ENCODE peak calls at places on chromosome 7, in ten cellular contexts. O is B cell; C is DMS153; K is neural progenitor cell; D is WTC11; Y is heart left ventricle; F is AG09319; S is smooth muscle cell of the brain vasculature; B is stimulated activated CD4-positive, alpha-beta T cell treated with anti-CD3 and anti-CD28 coated beads, Interleukin-1b, Interleukin-23, amount 100 ng/mL, for 1 hour; U is pancreas. G is an unnamed sample.

GRCh38 chr7:137592232-137592896 is 248.8 kb upstream of the PTN start:
- DNase-seq in K (peak), F (no peak), O (no peak), B (no peak), D (peak), C (peak), Y (peak), U (no peak), S (no peak), G (peak)

GRCh38 chr7:16430133-16430532 is 8.8 kb upstream of the CRPPA start:
- DNase-seq in O (no peak), S (no peak), U (no peak), F (no peak), K (no peak), C (no peak), D (no peak), B (no peak), Y (no peak), G (no peak)

GRCh38 chr7:142158741-142159496 is 47.4 kb downstream of the MGAM2 start:
- DNase-seq in D (no peak), U (no peak), K (no peak), F (no peak), C (peak), S (no peak), B (no peak), O (no peak), Y (no peak), G (no peak)

GRCh38 chr7:21377545-21377944 is 50.3 kb upstream of the SP4 start:
- DNase-seq in U (no peak), B (no peak), K (no peak), F (no peak), D (no peak), S (no peak), Y (no peak), O (no peak), C (peak), G (no peak)

GRCh38 chr7:134547738-134548054 is 1.2 kb upstream of the AKR1B15 start:
- DNase-seq in S (peak), D (peak), O (no peak), U (peak), Y (peak), B (no peak), K (peak), C (no peak), F (no peak), G (no peak)

GRCh38 chr7:7920481-7920880 is 48.1 kb upstream of the GLCCI1 start:
- DNase-seq in B (no peak), O (peak), D (no peak), K (peak), C (no peak), U (no peak), S (no peak), Y (no peak), F (no peak), G (no peak)

GRCh38 chr7:101813414-101814019 is 3.9 kb upstream of the CUX1 start:
- DNase-seq in B (no peak), C (no peak), U (no peak), D (peak), S (no peak), Y (no peak), F (no peak), K (no peak), O (no peak), G (no peak)

GRCh38 chr7:154566877-154567276 is 436.0 kb downstream of the PAXIP1 start:
- DNase-seq in O (no peak), U (no peak), Y (no peak), F (no peak), C (no peak), K (no peak), B (no peak), S (no peak), D (no peak), G (no peak)

GRCh38 chr7:23261843-23262452 is 15.4 kb downstream of the GPNMB start:
- DNase-seq in C (peak), F (peak), U (peak), K (peak), D (peak), B (peak), O (peak), S (peak), Y (peak), G (no peak)

GRCh38 chr7:47771301-47771989 is 176.8 kb downstream of the PKD1L1 start:
- DNase-seq in D (no peak), O (no peak), Y (no peak), C (no peak), F (no peak), K (no peak), U (no peak), S (no peak), B (no peak), G (no peak)

GRCh38 chr7:107667341-107667740 is 6.7 kb downstream of the SLC26A4 start:
- DNase-seq in D (no peak), B (no peak), C (no peak), F (no peak), Y (no peak), O (no peak), S (no peak), U (no peak), K (no peak), G (no peak)

GRCh38 chr7:43568529-43568928 is 14.4 kb upstream of the STK17A start:
- DNase-seq in S (no peak), Y (no peak), C (no peak), D (no peak), O (no peak), K (no peak), F (no peak), U (no peak), B (no peak), G (no peak)

GRCh38 chr7:6444516-6445269 is 3.1 kb downstream of the DAGLB start:
- DNase-seq in U (no peak), O (no peak), D (no peak), C (peak), Y (no peak), K (no peak), F (no peak), S (no peak), B (no peak), G (no peak)

GRCh38 chr7:41984888-41985287 is 252.1 kb downstream of the GLI3 start:
- DNase-seq in C (no peak), U (no peak), S (no peak), Y (no peak), B (no peak), O (no peak), D (no peak), F (no peak), K (no peak), G (no peak)

GRCh38 chr7:27251513-27252306 is 9.1 kb downstream of the EVX1 start:
- DNase-seq in U (peak), C (no peak), S (no peak), K (peak), O (no peak), B (no peak), Y (no peak), D (no peak), F (no peak), G (no peak)

GRCh38 chr7:73828107-73828803 is 2.5 kb upstream of the CLDN4 start:
- DNase-seq in K (no peak), Y (no peak), F (no peak), D (no peak), U (no peak), C (peak), O (no peak), S (no peak), B (no peak), G (no peak)

GRCh38 chr7:7795736-7796135 is 77.3 kb upstream of the RPA3 start:
- DNase-seq in K (no peak), B (no peak), O (no peak), C (no peak), F (no peak), Y (no peak), S (peak), U (no peak), D (no peak), G (no peak)

GRCh38 chr7:84194484-84195260 is at the start of gene SEMA3A:
- DNase-seq in O (no peak), Y (no peak), K (peak), C (no peak), U (no peak), D (peak), B (no peak), F (peak), S (no peak), G (peak)

GRCh38 chr7:81767883-81768282 is 2.0 kb downstream of the HGF start:
- DNase-seq in D (no peak), O (no peak), S (no peak), K (no peak), U (no peak), Y (no peak), C (no peak), B (no peak), F (peak), G (no peak)

GRCh38 chr7:30091431-30092386 is 43.1 kb upstream of the MTURN start:
- DNase-seq in C (no peak), B (no peak), U (no peak), O (no peak), D (no peak), S (no peak), Y (no peak), K (no peak), F (peak), G (no peak)

GRCh38 chr7:94100723-94101345 is 96.7 kb upstream of the BET1 start:
- DNase-seq in D (no peak), O (no peak), B (no peak), Y (no peak), F (no peak), S (no peak), U (no peak), C (no peak), K (no peak), G (no peak)

GRCh38 chr7:121282129-121282528 is 46.7 kb upstream of the WNT16 start:
- DNase-seq in C (no peak), Y (no peak), K (no peak), D (no peak), S (no peak), O (no peak), U (no peak), F (no peak), B (no peak), G (no peak)

GRCh38 chr7:35571596-35572240 is 123.2 kb downstream of the HERPUD2 start:
- DNase-seq in K (no peak), B (no peak), C (no peak), F (no peak), S (no peak), U (no peak), D (no peak), O (no peak), Y (no peak), G (no peak)

GRCh38 chr7:158475679-158476052 is 112.0 kb downstream of the PTPRN2 start:
- DNase-seq in D (no peak), C (no peak), F (no peak), S (no peak), O (no peak), B (no peak), U (no peak), K (no peak), Y (no peak), G (no peak)

GRCh38 chr7:117091721-117092120 is 138.4 kb downstream of the ST7 start:
- DNase-seq in F (no peak), B (no peak), S (no peak), Y (no peak), D (no peak), U (no peak), C (no peak), O (no peak), K (no peak), G (no peak)

GRCh38 chr7:99794585-99795502 is 10.9 kb upstream of the CYP3A4 start:
- DNase-seq in B (no peak), O (no peak), F (no peak), U (no peak), Y (no peak), D (no peak), S (no peak), C (no peak), K (no peak), G (no peak)

GRCh38 chr7:149882264-149883048 is 8.7 kb downstream of the ATP6V0E2 start:
- DNase-seq in O (no peak), Y (peak), C (no peak), U (no peak), B (no peak), S (no peak), K (no peak), F (no peak), D (no peak), G (no peak)